ENCODE peak calls at places on chromosomes 7 and 10, in seven cellular contexts. D, I, Y, Z, Q, K and V are unnamed samples.

GRCh38 chr7:84331665-84332064 is 137.1 kb upstream of the SEMA3A start:
- DNase-seq in D (peak; percentile 16), I (no peak), Y (no peak), Z (no peak), Q (no peak), K (no peak), V (no peak)

GRCh38 chr7:1458676-1459511 is at the start of gene MICALL2:
- DNase-seq in D (peak; percentile 85), I (no peak), Y (peak; percentile 92), Z (peak; percentile 51), Q (peak; percentile 80), K (no peak), V (no peak)

GRCh38 chr10:100836891-100837290 is 75.9 kb upstream of the SLF2 start:
- DNase-seq in D (no peak), I (no peak), Y (no peak), Z (no peak), Q (no peak), K (no peak), V (no peak)

GRCh38 chr7:68573271-68574000 is 1024.8 kb upstream of the AUTS2 start:
- DNase-seq in D (no peak), I (no peak), Y (no peak), Z (no peak), Q (no peak), K (no peak), V (no peak)

GRCh38 chr10:50937230-50937907 is 51.9 kb upstream of the A1CF start:
- DNase-seq in D (peak; percentile 61), I (no peak), Y (peak; percentile 61), Z (peak; percentile 53), Q (peak; percentile 35), K (no peak), V (no peak)

GRCh38 chr10:132659206-132660091 is 121.9 kb downstream of the INPP5A start:
- DNase-seq in D (no peak), I (no peak), Y (no peak), Z (no peak), Q (no peak), K (no peak), V (no peak)

GRCh38 chr10:113473011-113473410 is 79.8 kb upstream of the HABP2 start:
- DNase-seq in D (no peak), I (no peak), Y (no peak), Z (no peak), Q (no peak), K (no peak), V (no peak)

GRCh38 chr7:6151994-6152735 is 120.3 kb downstream of the CYTH3 start:
- DNase-seq in D (no peak), I (no peak), Y (no peak), Z (no peak), Q (no peak), K (no peak), V (no peak)

GRCh38 chr10:87675396-87676376 is 16.0 kb downstream of the PAPSS2 start:
- DNase-seq in D (peak; percentile 95), I (no peak), Y (peak; percentile 84), Z (peak; percentile 40), Q (peak; percentile 94), K (no peak), V (no peak)

GRCh38 chr7:15015545-15016314 is 113.2 kb upstream of the DGKB start:
- DNase-seq in D (peak; percentile 49), I (peak; percentile 86), Y (peak; percentile 71), Z (peak; percentile 96), Q (peak; percentile 87), K (peak; percentile 55), V (peak; percentile 62)

GRCh38 chr7:145845345-145845744 is 271.3 kb upstream of the CNTNAP2 start:
- DNase-seq in D (no peak), I (no peak), Y (no peak), Z (no peak), Q (no peak), K (no peak), V (no peak)

GRCh38 chr10:36608251-36608650 is 517.1 kb upstream of the ANKRD30A start:
- DNase-seq in D (peak; percentile 67), I (no peak), Y (no peak), Z (no peak), Q (peak; percentile 18), K (no peak), V (no peak)

GRCh38 chr10:75788394-75789205 is 357.2 kb downstream of the LRMDA start:
- DNase-seq in D (no peak), I (no peak), Y (peak; percentile 56), Z (peak; percentile 3), Q (no peak), K (no peak), V (no peak)

GRCh38 chr10:11638055-11638698 is 26.7 kb upstream of the USP6NL start:
- DNase-seq in D (no peak), I (no peak), Y (no peak), Z (no peak), Q (no peak), K (no peak), V (no peak)

GRCh38 chr10:54587973-54588372 is 213.1 kb downstream of the PCDH15 start:
- DNase-seq in D (no peak), I (no peak), Y (no peak), Z (no peak), Q (no peak), K (no peak), V (no peak)

GRCh38 chr7:105690286-105690915 is 109.1 kb upstream of the EFCAB10 start:
- DNase-seq in D (no peak), I (peak; percentile 62), Y (peak; percentile 17), Z (peak; percentile 54), Q (peak; percentile 57), K (no peak), V (no peak)

GRCh38 chr7:33054261-33054964 is 8.2 kb downstream of the NT5C3A start:
- DNase-seq in D (peak; percentile 39), I (no peak), Y (no peak), Z (no peak), Q (no peak), K (no peak), V (no peak)
- H3K4me1 ChIP-seq in D (peaks cover 4% of the 10 kb centered on the region), I (no peaks in the 10 kb centered on the region), Y (peaks cover 6% of the 10 kb centered on the region), Z (no peaks in the 10 kb centered on the region), Q (no peaks in the 10 kb centered on the region), K (no peaks in the 10 kb centered on the region), V (no peaks in the 10 kb centered on the region)

DNA sequence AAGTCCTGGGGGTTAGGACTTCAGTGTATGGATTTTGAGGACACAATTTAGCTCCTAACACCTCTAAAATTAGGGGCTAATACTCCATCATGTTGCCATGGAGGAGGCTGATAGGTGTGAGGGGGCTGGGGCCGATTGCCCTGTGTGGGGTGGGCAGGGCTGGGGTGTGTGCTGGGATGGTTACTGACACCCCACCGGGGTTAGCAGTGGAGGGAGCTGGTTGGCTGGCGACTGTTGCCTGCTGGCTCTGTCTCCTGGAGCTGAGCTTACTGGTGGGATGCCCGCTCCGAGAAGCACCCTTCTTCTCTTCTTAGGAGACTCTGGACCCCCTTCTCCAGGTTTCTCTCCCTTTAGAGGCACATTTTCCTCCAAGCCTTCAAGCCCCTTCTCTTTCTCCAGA is 22.2 kb upstream of the SH2D4B start:
- DNase-seq in D (no peak), I (no peak), Y (no peak), Z (no peak), Q (no peak), K (no peak), V (no peak)
- H4K8ac ChIP-seq in D (no peak overlapping the region), I (no peak overlapping the region), Y (no peak overlapping the region), Z (no peak overlapping the region), Q (no peak overlapping the region), K (no peak overlapping the region), V (no peak overlapping the region)

DNA sequence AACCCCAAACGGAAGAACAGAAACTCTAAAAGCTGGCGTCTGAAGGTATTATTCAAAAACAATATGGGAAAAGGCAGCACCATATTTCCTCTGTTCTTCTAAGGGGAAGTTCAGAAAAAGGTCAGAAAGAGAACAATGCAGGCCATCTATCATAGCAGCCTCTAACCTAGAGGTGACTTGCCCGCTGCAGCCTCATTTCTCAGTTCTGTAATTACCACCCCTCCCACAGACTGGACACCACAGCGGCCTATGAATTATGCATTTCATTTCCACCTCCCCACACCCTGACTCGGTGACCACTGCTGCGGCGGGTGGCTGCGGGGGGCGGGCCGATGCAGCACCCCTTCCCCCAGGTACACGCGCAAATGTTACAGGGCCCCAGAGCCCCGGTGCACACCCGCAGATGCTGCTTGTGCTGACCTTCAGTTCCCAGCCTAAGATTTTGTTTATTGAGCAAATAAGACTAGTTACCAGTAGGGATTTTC is 125.5 kb downstream of the CLEC2L start:
- DNase-seq in D (no peak), I (no peak), Y (no peak), Z (no peak), Q (no peak), K (no peak), V (no peak)
- H3K4me1 ChIP-seq in D (peaks cover 20% of the 10 kb centered on the region), I (no peaks in the 10 kb centered on the region), Y (peaks cover 34% of the 10 kb centered on the region), Z (peaks cover 12% of the 10 kb centered on the region), Q (no peaks in the 10 kb centered on the region), K (peaks cover 10% of the 10 kb centered on the region), V (peaks cover 18% of the 10 kb centered on the region)

GRCh38 chr7:140358771-140359095 is 39.6 kb downstream of the SLC37A3 start:
- DNase-seq in D (no peak), I (no peak), Y (no peak), Z (peak; percentile 56), Q (no peak), K (no peak), V (no peak)

GRCh38 chr7:140360697-140361229 is 37.6 kb downstream of the SLC37A3 start:
- DNase-seq in D (no peak), I (no peak), Y (no peak), Z (no peak), Q (no peak), K (no peak), V (no peak)

DNA sequence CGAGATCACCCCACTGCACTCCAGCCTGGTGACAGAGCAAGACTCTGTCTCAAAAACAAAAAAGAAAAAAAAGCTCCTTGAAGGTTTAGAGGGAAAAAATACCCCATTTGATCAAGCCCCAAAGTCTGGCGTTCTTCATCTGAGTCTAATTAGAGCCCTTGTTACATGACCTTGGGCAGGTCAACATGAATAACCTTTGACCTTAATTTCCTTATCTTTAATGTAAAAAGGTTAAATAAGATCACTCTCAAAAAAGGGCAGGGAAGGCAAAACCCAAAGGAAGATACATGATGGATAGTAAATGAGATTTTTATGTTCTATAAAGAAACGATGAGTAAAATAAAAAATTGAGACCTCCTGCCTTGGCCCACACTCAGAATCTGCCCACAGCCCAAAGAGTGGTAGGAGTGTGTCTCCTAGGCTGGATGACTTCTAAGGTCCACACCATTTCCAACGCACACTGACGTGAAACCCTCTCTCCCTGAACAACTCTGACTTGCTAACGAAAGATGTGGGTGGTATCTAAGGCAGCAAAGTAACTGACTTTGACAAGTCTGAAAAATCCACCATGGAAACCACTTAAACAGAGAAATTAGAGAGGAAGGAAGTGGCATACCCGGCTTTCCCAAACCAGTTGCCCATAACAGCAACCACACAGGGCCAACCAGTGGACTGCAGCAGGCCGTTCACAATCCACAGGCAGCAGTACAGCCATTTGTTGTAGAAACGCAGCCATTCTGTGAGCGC is 40.1 kb downstream of the SLC37A3 start:
- DNase-seq in D (no peak), I (no peak), Y (no peak), Z (no peak), Q (no peak), K (no peak), V (no peak)
- H4K8ac ChIP-seq in D (no peak overlapping the region), I (no peak overlapping the region), Y (no peak overlapping the region), Z (no peak overlapping the region), Q (no peak overlapping the region), K (no peak overlapping the region), V (no peak overlapping the region)

DNA sequence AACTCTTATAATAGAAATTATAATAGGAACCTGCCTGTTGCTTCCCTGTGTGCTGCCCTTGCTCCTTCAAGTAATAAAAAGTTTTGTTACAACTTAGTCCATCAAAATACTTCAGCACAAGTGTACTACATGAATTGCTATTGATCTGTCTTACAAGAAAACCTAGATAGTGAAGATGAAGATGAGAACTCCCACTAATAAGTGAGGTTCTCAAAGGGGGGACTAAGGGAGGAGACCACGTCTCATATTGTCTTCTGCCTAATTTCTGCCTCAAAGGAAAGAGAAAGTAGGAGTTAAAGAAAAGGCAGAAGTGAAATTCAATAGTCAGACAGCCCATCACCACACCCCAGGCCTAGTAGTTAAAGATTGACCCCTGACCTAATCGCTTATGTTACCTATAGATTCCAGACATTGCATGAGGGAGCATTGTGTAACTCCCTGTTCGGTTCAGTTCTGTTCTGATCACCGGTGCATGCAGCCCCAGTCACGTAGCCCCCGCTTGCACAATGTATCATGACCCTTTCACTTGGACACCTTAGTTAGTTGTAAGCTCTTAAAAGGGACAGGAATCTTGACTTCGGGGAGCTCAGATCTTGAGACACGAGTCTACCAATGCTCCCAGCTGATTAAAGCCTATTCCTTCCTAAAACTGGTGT is 18.2 kb upstream of the CHST3 start:
- DNase-seq in D (no peak), I (no peak), Y (no peak), Z (peak; percentile 18), Q (no peak), K (no peak), V (no peak)
- H3K4me1 ChIP-seq in D (no peaks in the 10 kb centered on the region), I (no peaks in the 10 kb centered on the region), Y (no peaks in the 10 kb centered on the region), Z (no peaks in the 10 kb centered on the region), Q (peaks cover 6% of the 10 kb centered on the region), K (no peaks in the 10 kb centered on the region), V (no peaks in the 10 kb centered on the region)